ENCODE peak calls at places on chromosomes 5 and 9, in four cellular contexts. I is CD8-positive, alpha-beta memory T cell; X is neuronal stem cell; O is hepatocyte. L is an unnamed sample. For H3K4me1, the result is how much of the 10 kb centered on the place peaks cover.

GRCh38 chr9:14296462-14296861 is 17.5 kb downstream of the NFIB start:
- DNase-seq in O (no peak), X (no peak), I (no peak), L (no peak)

GRCh38 chr5:124628251-124628650 is 118.2 kb downstream of the ZNF608 start:
- DNase-seq in O (no peak), X (no peak), I (no peak), L (no peak)

GRCh38 chr5:159712672-159713071 is 203.6 kb upstream of the ADRA1B start:
- DNase-seq in I (no peak), O (no peak), X (no peak), L (no peak)

GRCh38 chr5:75200776-75201175 is 35.9 kb downstream of the ANKRD31 start:
- DNase-seq in X (no peak), O (no peak), I (no peak), L (no peak)

GRCh38 chr5:52817818-52818217 is 30.1 kb downstream of the ITGA1 start:
- DNase-seq in X (no peak), I (no peak), O (no peak), L (no peak)

GRCh38 chr9:135448570-135449180 is 30.9 kb upstream of the PPP1R26 start:
- DNase-seq in I (no peak), X (no peak), O (no peak), L (no peak)

GRCh38 chr5:149153751-149154610 is 12.7 kb downstream of the ABLIM3 start:
- DNase-seq in O (peak), I (no peak), X (no peak), L (no peak)

GRCh38 chr9:136849960-136850865 is 1.0 kb downstream of the PHPT1 start:
- DNase-seq in X (peak), O (no peak), I (no peak), L (no peak)

GRCh38 chr5:168552146-168552545 is 23.0 kb downstream of the FBLL1 start:
- DNase-seq in I (no peak), X (no peak), O (no peak), L (no peak)

GRCh38 chr9:136940526-136941230 is 3.9 kb downstream of the FBXW5 start:
- DNase-seq in X (no peak), I (no peak), O (no peak), L (no peak)

GRCh38 chr5:57085306-57086081 is 88.4 kb upstream of the GPBP1 start:
- DNase-seq in X (no peak), O (no peak), I (no peak), L (no peak)

GRCh38 chr9:89391585-89391984 is 73.3 kb downstream of the SECISBP2 start:
- DNase-seq in O (no peak), I (no peak), X (no peak), L (no peak)

GRCh38 chr9:4970970-4971641 is 14.0 kb upstream of the JAK2 start:
- DNase-seq in I (no peak), X (no peak), O (no peak), L (no peak)

GRCh38 chr5:124746252-124746915 is at the start of gene ZNF608:
- DNase-seq in O (peak), X (peak), I (no peak), L (no peak)

GRCh38 chr5:176784218-176785165 is 25.9 kb upstream of the UNC5A start:
- DNase-seq in X (no peak), I (no peak), O (peak), L (no peak)

GRCh38 chr5:43649256-43649655 is 46.3 kb downstream of the NNT start:
- DNase-seq in O (no peak), I (no peak), X (no peak), L (no peak)

GRCh38 chr5:151620463-151620844 is 29.3 kb upstream of the FAT2 start:
- DNase-seq in O (no peak), I (no peak), X (no peak), L (no peak)

GRCh38 chr5:6830643-6831239 is 117.5 kb downstream of the TENT4A start:
- DNase-seq in I (no peak), X (no peak), O (no peak), L (no peak)

GRCh38 chr9:89368550-89368949 is 50.2 kb downstream of the SECISBP2 start:
- DNase-seq in O (no peak), X (no peak), I (no peak), L (no peak)

GRCh38 chr9:112283854-112284253 is 49.6 kb downstream of the PTBP3 start:
- DNase-seq in O (no peak), X (no peak), I (no peak), L (no peak)

GRCh38 chr5:10124287-10124686 is 125.4 kb downstream of the ATPSCKMT start:
- DNase-seq in I (no peak), X (no peak), O (no peak), L (no peak)

GRCh38 chr9:98567540-98568233 is 141.0 kb downstream of the GABBR2 start:
- DNase-seq in O (no peak), I (no peak), X (no peak), L (no peak)

GRCh38 chr5:144328980-144329379 is 158.3 kb downstream of the KCTD16 start:
- DNase-seq in I (no peak), O (no peak), X (no peak), L (no peak)

GRCh38 chr9:136840877-136841645 is 1.2 kb upstream of the AJM1 start:
- DNase-seq in X (no peak), O (peak), I (no peak), L (no peak)

GRCh38 chr5:36946101-36946500 is 69.5 kb downstream of the NIPBL start:
- DNase-seq in O (no peak), I (no peak), X (no peak), L (no peak)

GRCh38 chr5:174167080-174167910 is 121.8 kb downstream of the NSG2 start:
- DNase-seq in X (no peak), O (no peak), I (no peak), L (no peak)

GRCh38 chr5:154329062-154329461 is 116.7 kb upstream of the SAP30L start:
- DNase-seq in O (no peak), X (no peak), I (no peak), L (no peak)

GRCh38 chr5:106258591-106259125 is 1412.1 kb downstream of the EFNA5 start:
- DNase-seq in I (no peak), X (no peak), O (no peak), L (no peak)

GRCh38 chr5:10563940-10564837 is at the start of gene ANKRD33B:
- DNase-seq in X (peak), I (peak), O (peak), L (peak)

GRCh38 chr9:138114501-138115245 is 237.1 kb downstream of the CACNA1B start:
- DNase-seq in X (no peak), O (no peak), I (no peak), L (no peak)

GRCh38 chr5:110869927-110870326 is 131.1 kb downstream of the SLC25A46 start:
- DNase-seq in I (no peak), X (no peak), O (no peak), L (no peak)

GRCh38 chr5:32474201-32474854 is 29.8 kb upstream of the ZFR start:
- DNase-seq in I (no peak), O (peak), X (peak), L (no peak)
- H3K27ac ChIP-seq in I (no peak), O (peak), X (peak), L (no peak)

DNA sequence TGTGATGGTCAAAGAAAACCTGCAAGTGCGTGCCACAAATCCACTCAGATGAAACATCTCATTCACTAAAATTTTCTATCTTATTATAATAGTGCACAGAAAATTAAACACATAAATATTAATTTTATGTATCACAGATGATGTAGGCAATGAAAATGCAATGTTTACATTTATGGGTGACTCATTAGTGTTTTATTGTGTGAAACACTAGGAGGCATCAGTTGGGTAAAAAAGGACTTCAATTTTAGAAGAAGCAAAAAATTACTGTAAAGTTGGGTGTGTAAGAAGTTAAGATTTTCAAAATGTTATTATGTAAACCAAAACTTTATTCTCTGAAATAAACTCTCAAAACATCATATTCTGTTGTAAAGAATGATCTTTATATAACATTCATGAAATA is 4.0 kb downstream of the MEF2C start:
- DNase-seq in X (no peak), I (no peak), O (no peak), L (no peak)
- H3K4me3 ChIP-seq in X (no peak), I (no peak), O (no peak), L (no peak)

GRCh38 chr9:93132287-93132927 is 1.6 kb downstream of the NINJ1 start:
- DNase-seq in I (no peak), O (no peak), X (no peak), L (no peak)
- H3K4me1 ChIP-seq in I (half or more), O (under half), X (under half), L (under half)

DNA sequence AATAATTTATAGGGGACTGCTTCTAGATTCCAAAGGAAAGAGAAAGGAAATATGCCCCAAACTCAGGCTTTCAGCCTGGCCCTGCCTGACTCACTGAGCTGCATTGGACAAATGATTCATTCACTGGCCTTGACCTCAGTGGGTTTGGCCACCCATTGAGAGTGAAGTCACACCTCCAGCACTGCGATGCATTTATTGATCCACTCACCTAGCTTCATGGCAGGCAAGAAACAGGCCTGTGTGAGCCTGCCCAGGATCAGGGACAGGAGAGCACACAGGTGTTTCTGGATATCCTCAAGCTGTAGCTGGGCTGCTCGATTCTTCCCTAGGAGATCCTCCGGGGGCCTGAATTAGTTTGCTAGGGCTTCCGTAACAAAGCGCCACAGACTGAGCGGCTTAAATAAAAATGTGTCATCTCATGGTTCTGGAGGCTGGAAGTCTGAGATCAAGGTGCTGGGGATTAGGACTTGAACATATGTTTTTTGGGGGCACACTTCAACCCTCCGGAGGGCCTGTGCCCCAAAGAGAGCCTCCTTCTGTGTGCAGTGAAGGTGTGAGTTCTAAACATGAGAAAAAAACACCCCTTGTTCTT is 7.3 kb upstream of the DUSP1 start:
- DNase-seq in I (no peak), X (no peak), O (peak), L (no peak)
- H3K27ac ChIP-seq in I (peak), X (no peak), O (peak), L (peak)

GRCh38 chr9:121297414-121297813 is 29.5 kb downstream of the GSN start:
- DNase-seq in O (no peak), I (no peak), X (no peak), L (no peak)

GRCh38 chr9:121298016-121298538 is 30.1 kb downstream of the GSN start:
- DNase-seq in I (no peak), X (peak), O (no peak), L (no peak)

GRCh38 chr9:121299125-121299466 is 31.1 kb downstream of the GSN start:
- DNase-seq in X (no peak), I (no peak), O (peak), L (no peak)

GRCh38 chr9:121299467-121300282 is 31.7 kb downstream of the GSN start:
- DNase-seq in O (peak), I (no peak), X (no peak), L (no peak)

GRCh38 chr9:121298689-121299112 is 30.7 kb downstream of the GSN start:
- DNase-seq in I (no peak), X (no peak), O (no peak), L (no peak)
- H3K4me3 ChIP-seq in I (no peak), X (no peak), O (no peak), L (no peak)

GRCh38 chr9:37362430-37362829 is 60.1 kb upstream of the GRHPR start:
- DNase-seq in I (no peak), X (no peak), O (no peak), L (no peak)

GRCh38 chr9:37369671-37370070 is 52.8 kb upstream of the GRHPR start:
- DNase-seq in O (no peak), X (no peak), I (no peak), L (no peak)

GRCh38 chr9:37364751-37365360 is 57.6 kb upstream of the GRHPR start:
- DNase-seq in X (no peak), O (no peak), I (no peak), L (no peak)

GRCh38 chr9:37363124-37363523 is 59.4 kb upstream of the GRHPR start:
- DNase-seq in O (no peak), X (no peak), I (no peak), L (no peak)

DNA sequence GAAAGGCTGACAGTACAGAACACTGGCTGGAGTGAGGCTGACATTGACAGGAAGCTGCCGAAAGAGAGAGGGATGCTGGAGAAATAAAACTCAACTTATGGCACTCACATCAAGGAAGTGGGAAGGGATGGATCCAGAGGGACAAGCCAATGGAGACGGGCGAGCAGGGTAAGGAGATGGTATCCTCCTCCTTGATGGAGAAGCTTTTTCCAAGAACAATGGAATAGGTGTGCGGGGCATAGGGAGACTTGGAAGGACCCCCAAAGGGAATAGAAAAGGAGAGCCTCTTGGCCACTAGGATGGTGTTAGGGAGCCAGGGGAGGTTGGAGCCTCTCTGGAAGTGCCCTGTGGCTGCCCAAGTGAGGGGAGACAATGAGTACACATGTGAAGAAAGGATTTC is 58.4 kb upstream of the GRHPR start:
- DNase-seq in I (no peak), X (no peak), O (no peak), L (no peak)
- H3K4me1 ChIP-seq in I (under half), X (under half), O (under half), L (under half)

GRCh38 chr5:88780731-88781130 is 102.3 kb downstream of the MEF2C start:
- DNase-seq in I (no peak), O (no peak), X (no peak), L (no peak)

GRCh38 chr5:88786217-88786560 is 96.8 kb downstream of the MEF2C start:
- DNase-seq in I (no peak), X (no peak), O (peak), L (no peak)

GRCh38 chr5:88786789-88787188 is 96.2 kb downstream of the MEF2C start:
- DNase-seq in X (no peak), I (no peak), O (no peak), L (no peak)

GRCh38 chr5:88787856-88788255 is 95.1 kb downstream of the MEF2C start:
- DNase-seq in I (no peak), O (no peak), X (no peak), L (no peak)

GRCh38 chr5:88785396-88786216 is 97.4 kb downstream of the MEF2C start:
- DNase-seq in I (no peak), X (no peak), O (peak), L (no peak)
- H3K27ac ChIP-seq in I (no peak), X (peak), O (peak), L (no peak)

DNA sequence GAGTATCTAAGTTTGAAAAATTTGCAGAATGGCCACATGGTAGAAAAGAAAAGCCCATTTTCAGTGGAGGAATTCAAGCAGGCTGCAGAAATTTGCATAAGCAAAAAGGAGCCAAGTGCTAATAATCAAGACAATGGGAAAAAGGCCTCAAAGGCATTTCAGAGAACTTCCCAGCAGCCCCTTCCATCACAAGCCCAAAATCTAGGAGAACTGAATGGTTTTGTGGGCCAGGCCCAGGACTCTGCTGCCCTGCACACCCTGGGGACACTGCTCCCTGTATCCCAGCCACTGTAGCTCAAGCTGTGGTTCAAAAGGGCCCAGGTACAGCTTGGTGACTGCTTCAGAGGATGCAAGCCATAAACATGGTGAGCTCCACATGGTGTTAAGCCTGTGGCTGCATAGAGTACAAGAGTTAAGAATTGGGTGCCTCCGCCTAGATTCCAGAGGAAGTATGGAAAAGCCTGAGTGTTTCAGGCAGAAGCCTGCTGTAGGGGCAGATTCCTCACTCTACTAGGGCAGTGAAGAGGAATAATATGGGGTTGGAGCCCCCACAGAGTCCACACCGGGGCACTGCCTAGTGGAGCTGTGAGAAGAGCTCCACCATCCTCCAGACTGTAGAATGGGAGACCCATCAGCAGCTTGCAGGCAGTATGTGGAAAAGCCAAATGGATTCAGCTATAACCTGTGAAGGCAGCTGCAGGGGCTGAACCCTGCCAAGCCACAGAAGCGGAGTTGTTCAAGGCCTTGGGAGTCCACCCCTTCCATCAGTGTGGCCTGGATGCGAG is 720.7 kb upstream of the CTNND2 start:
- DNase-seq in O (no peak), I (no peak), X (no peak), L (no peak)
- H3K4me3 ChIP-seq in O (no peak), I (no peak), X (no peak), L (no peak)

GRCh38 chr9:17807670-17808282 is 228.9 kb downstream of the SH3GL2 start:
- DNase-seq in X (no peak), I (no peak), O (peak), L (no peak)

GRCh38 chr9:17813798-17814197 is 234.9 kb downstream of the SH3GL2 start:
- DNase-seq in O (no peak), I (no peak), X (no peak), L (no peak)

GRCh38 chr9:17810728-17811634 is 232.1 kb downstream of the SH3GL2 start:
- DNase-seq in X (peak), I (no peak), O (peak), L (no peak)

DNA sequence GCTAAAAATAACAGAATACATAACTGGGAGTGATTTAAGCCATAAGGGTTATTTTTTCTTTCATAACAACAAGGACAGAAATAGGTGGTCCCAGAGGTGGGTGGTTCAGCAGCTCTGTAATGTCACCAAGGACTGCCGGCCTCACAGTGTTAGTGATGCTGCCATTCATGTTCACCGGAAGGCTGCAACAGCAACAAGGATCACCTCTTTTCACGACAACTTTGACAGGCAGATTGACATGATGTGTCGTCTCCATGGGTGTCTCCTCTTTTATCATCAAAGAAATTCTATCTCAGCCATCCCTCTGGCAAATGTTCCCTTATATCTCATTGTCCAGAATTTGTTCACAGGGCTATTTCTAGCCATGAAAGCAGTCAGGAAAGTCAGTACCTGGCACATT is 231.4 kb downstream of the SH3GL2 start:
- DNase-seq in I (no peak), O (no peak), X (no peak), L (no peak)
- H3K4me1 ChIP-seq in I (under half), O (under half), X (under half), L (under half)

GRCh38 chr9:126861707-126862460 is 1.4 kb downstream of the ZBTB34 start:
- DNase-seq in O (peak), X (no peak), I (peak), L (peak)
- H3K27ac ChIP-seq in O (peak), X (no peak), I (peak), L (peak)

L was measured in naive thymus-derived CD4-positive, alpha-beta T cell.